ENCODE peak calls at places on chromosomes 11 and 22, in nine cellular contexts. Z, Y, L, N, R, H, D, K and I are unnamed samples.

GRCh38 chr11:65640483-65641207 is 2.7 kb downstream of the SIPA1 start:
- DNase-seq in Z (peak), Y (no peak), L (peak), N (peak), R (no peak), H (no peak), D (peak), K (no peak), I (peak)

GRCh38 chr11:111440416-111441205 is 61.5 kb upstream of the POU2AF1 start:
- DNase-seq in Z (no peak), Y (no peak), L (no peak), N (no peak), R (no peak), H (no peak), D (no peak), K (no peak), I (no peak)

GRCh38 chr11:27401280-27401679 is 38.3 kb upstream of the CCDC34 start:
- DNase-seq in Z (no peak), Y (no peak), L (no peak), N (no peak), R (no peak), H (no peak), D (no peak), K (no peak), I (no peak)

GRCh38 chr11:61551630-61552029 is 29.2 kb downstream of the SYT7 start:
- DNase-seq in Z (no peak), Y (no peak), L (no peak), N (no peak), R (peak), H (no peak), D (no peak), K (no peak), I (no peak)

GRCh38 chr11:132032555-132032954 is 662.1 kb downstream of the NTM start:
- DNase-seq in Z (no peak), Y (no peak), L (no peak), N (no peak), R (no peak), H (no peak), D (no peak), K (no peak), I (no peak)

GRCh38 chr22:39242809-39243442 is 1.9 kb downstream of the PDGFB start:
- DNase-seq in Z (peak), Y (no peak), L (peak), N (peak), R (no peak), H (peak), D (peak), K (peak), I (no peak)

GRCh38 chr11:107493117-107493516 is 35.5 kb upstream of the CWF19L2 start:
- DNase-seq in Z (no peak), Y (no peak), L (no peak), N (no peak), R (no peak), H (no peak), D (no peak), K (no peak), I (no peak)

GRCh38 chr22:41779889-41780505 is 20.5 kb upstream of the CCDC134 start:
- DNase-seq in Z (no peak), Y (no peak), L (no peak), N (peak), R (peak), H (no peak), D (no peak), K (no peak), I (no peak)

GRCh38 chr11:122309262-122309925 is 193.4 kb upstream of the BLID start:
- DNase-seq in Z (no peak), Y (no peak), L (no peak), N (no peak), R (no peak), H (no peak), D (no peak), K (no peak), I (no peak)

GRCh38 chr11:112499153-112499907 is 238.7 kb upstream of the PLET1 start:
- DNase-seq in Z (no peak), Y (no peak), L (no peak), N (no peak), R (no peak), H (no peak), D (no peak), K (peak), I (no peak)

GRCh38 chr11:76792505-76793264 is 9.5 kb downstream of the TSKU start:
- DNase-seq in Z (no peak), Y (no peak), L (no peak), N (no peak), R (no peak), H (no peak), D (no peak), K (no peak), I (no peak)

GRCh38 chr11:16883179-16883578 is 131.0 kb downstream of the PLEKHA7 start:
- DNase-seq in Z (no peak), Y (no peak), L (no peak), N (no peak), R (no peak), H (peak), D (no peak), K (no peak), I (no peak)

GRCh38 chr11:93216511-93217121 is 18.8 kb upstream of the SLC36A4 start:
- DNase-seq in Z (no peak), Y (no peak), L (no peak), N (no peak), R (no peak), H (peak), D (no peak), K (no peak), I (no peak)

GRCh38 chr11:6481924-6482275 is 599 bp downstream of the TIMM10B start:
- DNase-seq in Z (no peak), Y (no peak), L (peak), N (peak), R (no peak), H (no peak), D (peak), K (no peak), I (no peak)

GRCh38 chr11:118274184-118274583 is 10.1 kb upstream of the MPZL2 start:
- DNase-seq in Z (no peak), Y (no peak), L (no peak), N (no peak), R (no peak), H (no peak), D (no peak), K (no peak), I (no peak)

GRCh38 chr11:118078972-118079411 is 2.1 kb downstream of the TMPRSS4 start:
- DNase-seq in Z (no peak), Y (no peak), L (no peak), N (no peak), R (no peak), H (no peak), D (no peak), K (peak), I (no peak)

GRCh38 chr11:60005360-60005759 is 11.6 kb upstream of the OOSP4B start:
- DNase-seq in Z (no peak), Y (no peak), L (no peak), N (no peak), R (no peak), H (no peak), D (no peak), K (no peak), I (no peak)

GRCh38 chr22:38017272-38017920 is 33.0 kb upstream of the SOX10 start:
- DNase-seq in Z (no peak), Y (no peak), L (no peak), N (no peak), R (peak), H (peak), D (no peak), K (no peak), I (no peak)

GRCh38 chr22:34880667-34881066 is 185.3 kb upstream of the ISX start:
- DNase-seq in Z (no peak), Y (no peak), L (no peak), N (no peak), R (no peak), H (no peak), D (no peak), K (no peak), I (no peak)

GRCh38 chr11:70680781-70681281 is 282.5 kb downstream of the CTTN start:
- DNase-seq in Z (no peak), Y (no peak), L (no peak), N (peak), R (no peak), H (no peak), D (peak), K (no peak), I (no peak)

GRCh38 chr11:71171024-71171423 is 81.4 kb downstream of the SHANK2 start:
- DNase-seq in Z (no peak), Y (no peak), L (peak), N (no peak), R (peak), H (no peak), D (no peak), K (no peak), I (no peak)

GRCh38 chr11:114208371-114208770 is 87.8 kb upstream of the NNMT start:
- DNase-seq in Z (peak), Y (no peak), L (peak), N (no peak), R (no peak), H (no peak), D (peak), K (no peak), I (peak)

GRCh38 chr11:1927151-1928037 is 7.9 kb downstream of the TNNT3 start:
- DNase-seq in Z (no peak), Y (no peak), L (no peak), N (no peak), R (peak), H (no peak), D (no peak), K (peak), I (no peak)

GRCh38 chr11:120956710-120957500 is 67.0 kb upstream of the TBCEL start:
- DNase-seq in Z (peak), Y (no peak), L (no peak), N (peak), R (no peak), H (no peak), D (peak), K (peak), I (no peak)

GRCh38 chr22:49966716-49967332 is 6.3 kb downstream of the PIM3 start:
- DNase-seq in Z (no peak), Y (peak), L (peak), N (peak), R (peak), H (no peak), D (peak), K (peak), I (peak)

GRCh38 chr11:72617080-72617744 is 57.0 kb downstream of the PDE2A start:
- DNase-seq in Z (no peak), Y (no peak), L (no peak), N (no peak), R (no peak), H (no peak), D (no peak), K (no peak), I (no peak)

GRCh38 chr11:104897891-104898684 is at the start of gene CASP12:
- DNase-seq in Z (no peak), Y (peak), L (peak), N (no peak), R (no peak), H (no peak), D (no peak), K (no peak), I (no peak)

GRCh38 chr11:18392434-18393321 is 1.7 kb upstream of the LDHA start:
- DNase-seq in Z (no peak), Y (no peak), L (no peak), N (peak), R (no peak), H (no peak), D (peak), K (no peak), I (no peak)

GRCh38 chr11:128852327-128853023 is 14.6 kb downstream of the KCNJ1 start:
- DNase-seq in Z (no peak), Y (no peak), L (no peak), N (no peak), R (no peak), H (no peak), D (no peak), K (no peak), I (no peak)

GRCh38 chr11:130719516-130719915 is 196.8 kb downstream of the SNX19 start:
- DNase-seq in Z (no peak), Y (no peak), L (no peak), N (no peak), R (no peak), H (no peak), D (no peak), K (no peak), I (no peak)

GRCh38 chr22:43004362-43005035 is 10.4 kb downstream of the PACSIN2 start:
- DNase-seq in Z (no peak), Y (no peak), L (no peak), N (no peak), R (peak), H (no peak), D (no peak), K (no peak), I (no peak)

GRCh38 chr11:64406221-64406946 is 47.4 kb downstream of the RPS6KA4 start:
- DNase-seq in Z (no peak), Y (no peak), L (no peak), N (no peak), R (no peak), H (no peak), D (no peak), K (peak), I (no peak)

GRCh38 chr11:72793081-72793451 is 781 bp downstream of the STARD10 start:
- DNase-seq in Z (no peak), Y (no peak), L (no peak), N (no peak), R (no peak), H (no peak), D (no peak), K (no peak), I (peak)

GRCh38 chr22:35043251-35043931 is 22.6 kb upstream of the ISX start:
- DNase-seq in Z (no peak), Y (no peak), L (no peak), N (peak), R (no peak), H (no peak), D (no peak), K (peak), I (no peak)

GRCh38 chr22:37229012-37229804 is 14.9 kb downstream of the RAC2 start:
- DNase-seq in Z (no peak), Y (no peak), L (peak), N (peak), R (peak), H (no peak), D (peak), K (no peak), I (no peak)

GRCh38 chr11:68942751-68943271 is 38.0 kb downstream of the MRGPRD start:
- DNase-seq in Z (no peak), Y (no peak), L (no peak), N (no peak), R (peak), H (no peak), D (no peak), K (no peak), I (no peak)

GRCh38 chr11:60251485-60252207 is 8.7 kb upstream of the MS4A4E start:
- DNase-seq in Z (peak), Y (peak), L (no peak), N (no peak), R (no peak), H (peak), D (no peak), K (peak), I (peak)

GRCh38 chr22:38788417-38788816 is 5.5 kb downstream of the DNAL4 start:
- DNase-seq in Z (no peak), Y (no peak), L (no peak), N (no peak), R (no peak), H (peak), D (no peak), K (no peak), I (no peak)

GRCh38 chr22:37016134-37016910 is 2.9 kb downstream of the TST start:
- DNase-seq in Z (no peak), Y (no peak), L (no peak), N (no peak), R (no peak), H (no peak), D (no peak), K (no peak), I (no peak)

GRCh38 chr11:40405614-40406013 is 1053.8 kb downstream of the LRRC4C start:
- DNase-seq in Z (no peak), Y (no peak), L (no peak), N (no peak), R (no peak), H (no peak), D (no peak), K (no peak), I (no peak)